ENCODE peak calls at places on chromosomes 12 and 14, in six cellular contexts. One of them, this sample, is unnamed.

GRCh38 chr12:59084758-59085383 is 164.6 kb upstream of the LRIG3 start:
- DNase-seq in RWPE2: no peak
- DNase-seq in lung: no peak
- DNase-seq in GM23338: peak; percentile 21
- DNase-seq in body of pancreas: no peak
- DNase-seq in HFFc6: no peak
- DNase-seq in this sample: no peak

GRCh38 chr12:84910549-84911241 is 1.9 kb downstream of the SLC6A15 start:
- DNase-seq in body of pancreas: no peak
- DNase-seq in lung: no peak
- DNase-seq in RWPE2: no peak
- DNase-seq in GM23338: peak; percentile 23
- DNase-seq in HFFc6: no peak
- DNase-seq in this sample: no peak

GRCh38 chr12:102202556-102202955 is 4.9 kb upstream of the PMCH start:
- DNase-seq in GM23338: no peak
- DNase-seq in body of pancreas: no peak
- DNase-seq in RWPE2: no peak
- DNase-seq in lung: no peak
- DNase-seq in HFFc6: no peak
- DNase-seq in this sample: no peak

GRCh38 chr12:45305904-45306303 is 90.0 kb downstream of the ANO6 start:
- DNase-seq in lung: no peak
- DNase-seq in GM23338: no peak
- DNase-seq in HFFc6: no peak
- DNase-seq in body of pancreas: no peak
- DNase-seq in RWPE2: no peak
- DNase-seq in this sample: no peak

GRCh38 chr12:40889329-40889728 is 197.1 kb downstream of the CNTN1 start:
- DNase-seq in lung: no peak
- DNase-seq in body of pancreas: no peak
- DNase-seq in RWPE2: no peak
- DNase-seq in GM23338: no peak
- DNase-seq in HFFc6: no peak
- DNase-seq in this sample: no peak

GRCh38 chr12:21026302-21026701 is 104.7 kb upstream of the SLCO1B1 start:
- DNase-seq in lung: no peak
- DNase-seq in GM23338: no peak
- DNase-seq in body of pancreas: no peak
- DNase-seq in HFFc6: no peak
- DNase-seq in RWPE2: no peak
- DNase-seq in this sample: no peak

GRCh38 chr14:29144598-29144997 is 378.0 kb downstream of the FOXG1 start:
- DNase-seq in body of pancreas: no peak
- DNase-seq in RWPE2: no peak
- DNase-seq in HFFc6: peak; percentile 90
- DNase-seq in lung: no peak
- DNase-seq in GM23338: no peak
- DNase-seq in this sample: no peak

GRCh38 chr12:10392394-10392930 is 2.6 kb upstream of the KLRK1 start:
- DNase-seq in GM23338: no peak
- DNase-seq in body of pancreas: peak; percentile 35
- DNase-seq in lung: peak; percentile 74
- DNase-seq in HFFc6: peak; percentile 36
- DNase-seq in RWPE2: peak; percentile 62
- DNase-seq in this sample: peak; percentile 92

GRCh38 chr12:52720487-52720886 is 17.2 kb upstream of the KRT77 start:
- DNase-seq in HFFc6: peak; percentile 1
- DNase-seq in body of pancreas: no peak
- DNase-seq in lung: no peak
- DNase-seq in GM23338: no peak
- DNase-seq in RWPE2: no peak
- DNase-seq in this sample: no peak

GRCh38 chr12:126668961-126669360 is 1598.0 kb upstream of the TMEM132C start:
- DNase-seq in lung: no peak
- DNase-seq in HFFc6: peak; percentile 60
- DNase-seq in RWPE2: no peak
- DNase-seq in body of pancreas: no peak
- DNase-seq in GM23338: no peak
- DNase-seq in this sample: no peak

GRCh38 chr12:22529281-22530060 is 14.9 kb downstream of the C2CD5 start:
- DNase-seq in HFFc6: peak; percentile 35
- DNase-seq in GM23338: peak; percentile 66
- DNase-seq in RWPE2: no peak
- DNase-seq in body of pancreas: no peak
- DNase-seq in lung: no peak
- DNase-seq in this sample: peak; percentile 29

GRCh38 chr14:61591862-61592261 is 103.5 kb upstream of the HIF1A start:
- DNase-seq in HFFc6: no peak
- DNase-seq in GM23338: no peak
- DNase-seq in lung: no peak
- DNase-seq in body of pancreas: no peak
- DNase-seq in RWPE2: no peak
- DNase-seq in this sample: no peak

GRCh38 chr12:27081668-27082091 is 698 bp downstream of the C12orf71 start:
- DNase-seq in body of pancreas: no peak
- DNase-seq in GM23338: peak; percentile 71
- DNase-seq in lung: no peak
- DNase-seq in RWPE2: peak; percentile 74
- DNase-seq in HFFc6: no peak
- DNase-seq in this sample: no peak
- TF ChIP-seq CTCF in body of pancreas: no peak
- TF ChIP-seq CTCF in GM23338: peak; percentile 73
- TF ChIP-seq CTCF in lung: no peak
- TF ChIP-seq CTCF in RWPE2: peak; percentile 33
- TF ChIP-seq CTCF in HFFc6: peak; percentile 38
- TF ChIP-seq CTCF in this sample: no peak

GRCh38 chr12:119828300-119828699 is 48.8 kb downstream of the CIT start:
- DNase-seq in RWPE2: no peak
- DNase-seq in GM23338: no peak
- DNase-seq in body of pancreas: no peak
- DNase-seq in HFFc6: no peak
- DNase-seq in lung: no peak
- DNase-seq in this sample: peak; percentile 21
- TF ChIP-seq CTCF in RWPE2: no peak
- TF ChIP-seq CTCF in GM23338: no peak
- TF ChIP-seq CTCF in body of pancreas: no peak
- TF ChIP-seq CTCF in HFFc6: no peak
- TF ChIP-seq CTCF in lung: no peak
- TF ChIP-seq CTCF in this sample: no peak

GRCh38 chr14:92937229-92937937 is 14.4 kb downstream of the CHGA start:
- DNase-seq in HFFc6: no peak
- DNase-seq in RWPE2: no peak
- DNase-seq in GM23338: no peak
- DNase-seq in body of pancreas: no peak
- DNase-seq in lung: no peak
- DNase-seq in this sample: no peak

GRCh38 chr14:92940543-92940942 is 17.6 kb downstream of the CHGA start:
- DNase-seq in body of pancreas: no peak
- DNase-seq in lung: no peak
- DNase-seq in GM23338: no peak
- DNase-seq in RWPE2: no peak
- DNase-seq in HFFc6: no peak
- DNase-seq in this sample: no peak

GRCh38 chr14:92939699-92940098 is 16.7 kb downstream of the CHGA start:
- DNase-seq in HFFc6: no peak
- DNase-seq in GM23338: no peak
- DNase-seq in RWPE2: no peak
- DNase-seq in body of pancreas: no peak
- DNase-seq in lung: no peak
- DNase-seq in this sample: no peak

GRCh38 chr14:92938890-92939671 is 16.1 kb downstream of the CHGA start:
- DNase-seq in GM23338: no peak
- DNase-seq in RWPE2: no peak
- DNase-seq in HFFc6: no peak
- DNase-seq in lung: no peak
- DNase-seq in body of pancreas: no peak
- DNase-seq in this sample: no peak

DNA sequence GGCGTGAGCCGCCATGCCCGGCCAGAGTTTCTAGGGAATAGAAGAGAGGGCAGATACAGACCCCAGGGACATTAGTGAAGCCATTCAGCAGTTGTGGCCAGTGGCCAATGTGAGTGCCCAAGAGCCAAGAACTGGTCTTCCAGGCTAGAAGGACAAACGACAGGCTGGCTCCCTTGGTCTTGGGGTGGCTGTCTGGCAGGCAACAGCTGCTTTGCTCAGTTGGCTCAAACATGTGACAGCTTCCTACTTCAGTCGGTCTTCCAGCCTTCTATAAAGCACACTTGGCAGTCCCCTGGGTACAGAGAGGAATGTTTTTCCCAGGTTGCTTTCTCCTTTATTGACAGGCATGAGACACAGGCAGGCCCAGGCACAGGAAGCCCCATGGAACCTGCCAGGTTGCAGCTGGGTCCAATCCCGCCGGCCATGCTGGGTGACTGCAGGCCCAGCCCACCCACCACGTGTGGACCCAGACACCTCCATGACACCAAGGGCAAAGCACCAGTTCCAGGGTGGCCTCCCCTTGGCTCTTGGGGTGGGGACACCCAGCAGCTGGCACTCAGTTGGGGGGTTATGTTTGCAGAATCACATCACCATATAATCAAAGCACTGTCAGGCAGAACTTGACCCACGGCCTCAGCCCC is 15.4 kb downstream of the CHGA start:
- DNase-seq in body of pancreas: no peak
- DNase-seq in HFFc6: no peak
- DNase-seq in RWPE2: no peak
- DNase-seq in GM23338: peak; percentile 41
- DNase-seq in lung: no peak
- DNase-seq in this sample: no peak
- TF ChIP-seq CTCF in body of pancreas: no peak
- TF ChIP-seq CTCF in HFFc6: no peak
- TF ChIP-seq CTCF in RWPE2: no peak
- TF ChIP-seq CTCF in GM23338: no peak
- TF ChIP-seq CTCF in lung: no peak
- TF ChIP-seq CTCF in this sample: no peak

GRCh38 chr12:114636723-114637480 is 47.1 kb downstream of the TBX3 start:
- DNase-seq in HFFc6: peak; percentile 9
- DNase-seq in lung: no peak
- DNase-seq in GM23338: peak; percentile 72
- DNase-seq in RWPE2: no peak
- DNase-seq in body of pancreas: no peak
- DNase-seq in this sample: no peak
- TF ChIP-seq CTCF in HFFc6: peak; percentile 74
- TF ChIP-seq CTCF in lung: no peak
- TF ChIP-seq CTCF in GM23338: peak; percentile 52
- TF ChIP-seq CTCF in RWPE2: peak; percentile 38
- TF ChIP-seq CTCF in body of pancreas: no peak
- TF ChIP-seq CTCF in this sample: no peak

GRCh38 chr12:14390885-14391530 is 25.5 kb downstream of the ATF7IP start:
- DNase-seq in GM23338: no peak
- DNase-seq in body of pancreas: no peak
- DNase-seq in HFFc6: no peak
- DNase-seq in RWPE2: no peak
- DNase-seq in lung: no peak
- DNase-seq in this sample: no peak
- TF ChIP-seq CTCF in GM23338: no peak
- TF ChIP-seq CTCF in body of pancreas: no peak
- TF ChIP-seq CTCF in HFFc6: no peak
- TF ChIP-seq CTCF in RWPE2: no peak
- TF ChIP-seq CTCF in lung: no peak
- TF ChIP-seq CTCF in this sample: no peak

GRCh38 chr12:12821975-12822374 is 8.8 kb downstream of the DDX47 start:
- DNase-seq in body of pancreas: no peak
- DNase-seq in lung: no peak
- DNase-seq in HFFc6: no peak
- DNase-seq in GM23338: no peak
- DNase-seq in RWPE2: no peak
- DNase-seq in this sample: peak; percentile 58
- TF ChIP-seq CTCF in body of pancreas: no peak
- TF ChIP-seq CTCF in lung: no peak
- TF ChIP-seq CTCF in HFFc6: no peak
- TF ChIP-seq CTCF in GM23338: no peak
- TF ChIP-seq CTCF in RWPE2: no peak
- TF ChIP-seq CTCF in this sample: no peak

GRCh38 chr14:88535149-88535548 is 19.7 kb downstream of the PTPN21 start:
- DNase-seq in lung: no peak
- DNase-seq in body of pancreas: peak; percentile 61
- DNase-seq in HFFc6: no peak
- DNase-seq in RWPE2: no peak
- DNase-seq in GM23338: peak; percentile 57
- DNase-seq in this sample: no peak
- TF ChIP-seq CTCF in lung: no peak
- TF ChIP-seq CTCF in body of pancreas: peak; percentile 60
- TF ChIP-seq CTCF in HFFc6: peak; percentile 39
- TF ChIP-seq CTCF in RWPE2: no peak
- TF ChIP-seq CTCF in GM23338: no peak
- TF ChIP-seq CTCF in this sample: no peak

GRCh38 chr14:105445901-105446845 is 26.5 kb downstream of the MTA1 start:
- DNase-seq in HFFc6: no peak
- DNase-seq in GM23338: no peak
- DNase-seq in RWPE2: no peak
- DNase-seq in body of pancreas: no peak
- DNase-seq in lung: no peak
- DNase-seq in this sample: no peak
- TF ChIP-seq CTCF in HFFc6: no peak
- TF ChIP-seq CTCF in GM23338: no peak
- TF ChIP-seq CTCF in RWPE2: no peak
- TF ChIP-seq CTCF in body of pancreas: no peak
- TF ChIP-seq CTCF in lung: no peak
- TF ChIP-seq CTCF in this sample: no peak